ENCODE peak calls at places on chromosomes 2 and 18, in seven cellular contexts. Y is HepG2, P is K562, L is GM12878, D is HCT116, K is H1, Q is SK-N-SH. J is an unnamed sample.

GRCh38 chr2:191679818-191680600 is 2.1 kb downstream of the NABP1 start:
- DNase-seq in Y (no peak), L (no peak), K (no peak), D (peak; percentile 66), Q (no peak), P (no peak), J (peak; percentile 24)

GRCh38 chr2:180012523-180012922 is 5.4 kb upstream of the CWC22 start:
- DNase-seq in Y (peak; percentile 23), P (no peak), L (no peak), K (no peak), D (no peak), Q (no peak), J (no peak)

GRCh38 chr18:25047983-25048382 is 304.0 kb downstream of the ZNF521 start:
- DNase-seq in Y (no peak), D (no peak), P (no peak), Q (no peak), L (no peak), K (peak; percentile 61), J (no peak)

GRCh38 chr2:98026927-98027522 is 31.3 kb upstream of the TMEM131 start:
- DNase-seq in L (peak; percentile 98), K (no peak), Q (no peak), D (no peak), Y (no peak), P (no peak), J (no peak)

GRCh38 chr18:10432781-10433180 is 21.7 kb upstream of the APCDD1 start:
- DNase-seq in D (no peak), Q (no peak), P (no peak), K (no peak), Y (no peak), L (no peak), J (no peak)

GRCh38 chr2:174117951-174118930 is 130.1 kb downstream of the OLA1 start:
- DNase-seq in Y (no peak), P (no peak), K (no peak), L (no peak), Q (no peak), D (peak; percentile 65), J (no peak)

GRCh38 chr18:48959551-48959920 is 8.8 kb upstream of the SMAD7 start:
- DNase-seq in Q (no peak), K (no peak), Y (no peak), P (no peak), D (no peak), L (no peak), J (no peak)

GRCh38 chr18:68441241-68441640 is 273.7 kb downstream of the TMX3 start:
- DNase-seq in L (no peak), Q (no peak), P (no peak), Y (no peak), D (no peak), K (no peak), J (no peak)

GRCh38 chr2:230913406-230913805 is 11.6 kb downstream of the GPR55 start:
- DNase-seq in P (peak; percentile 53), Q (peak; percentile 85), Y (peak; percentile 40), D (peak; percentile 15), K (no peak), L (no peak), J (no peak)

GRCh38 chr2:31674446-31674845 is 93.7 kb upstream of the SRD5A2 start:
- DNase-seq in D (no peak), P (no peak), L (no peak), Y (no peak), K (no peak), Q (no peak), J (no peak)

GRCh38 chr2:137952586-137953129 is 11.6 kb upstream of the HNMT start:
- DNase-seq in L (peak; percentile 43), Q (no peak), P (no peak), K (no peak), D (no peak), Y (no peak), J (peak; percentile 53)

GRCh38 chr2:130829020-130829419 is 7.7 kb upstream of the ARHGEF4 start:
- DNase-seq in L (no peak), Q (no peak), Y (no peak), K (no peak), P (no peak), D (peak; percentile 43), J (no peak)

GRCh38 chr2:117339980-117340379 is 474.5 kb upstream of the DDX18 start:
- DNase-seq in P (no peak), Y (no peak), D (no peak), Q (no peak), L (no peak), K (no peak), J (no peak)

GRCh38 chr18:73201940-73202339 is 334.2 kb upstream of the NETO1 start:
- DNase-seq in L (no peak), Q (no peak), K (no peak), Y (no peak), P (no peak), D (no peak), J (no peak)

GRCh38 chr2:239625913-239626734 is 225.3 kb upstream of the HDAC4 start:
- DNase-seq in P (no peak), K (no peak), L (no peak), Q (no peak), Y (no peak), D (no peak), J (no peak)

GRCh38 chr2:134718095-134718955 is 475 bp downstream of the TMEM163 start:
- DNase-seq in D (no peak), Q (peak; percentile 79), K (no peak), P (no peak), L (no peak), Y (no peak), J (peak; percentile 11)

GRCh38 chr2:236217926-236218325 is 46.3 kb downstream of the ASB18 start:
- DNase-seq in K (no peak), D (no peak), P (no peak), Q (peak; percentile 52), Y (no peak), L (no peak), J (no peak)

GRCh38 chr18:11649839-11650238 is 39.2 kb upstream of the GNAL start:
- DNase-seq in D (no peak), P (no peak), Y (no peak), K (no peak), L (no peak), Q (no peak), J (no peak)

GRCh38 chr2:40315684-40316083 is 136.2 kb downstream of the SLC8A1 start:
- DNase-seq in P (no peak), K (no peak), L (no peak), Y (no peak), Q (no peak), D (no peak), J (no peak)

GRCh38 chr2:30527411-30527810 is 80.4 kb downstream of the LCLAT1 start:
- DNase-seq in K (no peak), P (no peak), Q (no peak), Y (no peak), L (no peak), D (no peak), J (no peak)

GRCh38 chr2:30527859-30528258 is 80.8 kb downstream of the LCLAT1 start:
- DNase-seq in P (no peak), Y (no peak), D (no peak), Q (no peak), K (no peak), L (no peak), J (peak; percentile 15)

GRCh38 chr2:30519796-30520195 is 72.8 kb downstream of the LCLAT1 start:
- DNase-seq in Q (no peak), Y (no peak), P (no peak), D (no peak), K (no peak), L (no peak), J (no peak)

GRCh38 chr2:30522421-30522820 is 75.4 kb downstream of the LCLAT1 start:
- DNase-seq in K (no peak), Y (no peak), L (no peak), P (no peak), Q (no peak), D (no peak), J (no peak)
- TF ChIP-seq JUND in K (no peak), Y (no peak), L (no peak), P (no peak), Q (no peak), D (no peak), J (no peak)

GRCh38 chr2:52501715-52502475 is 1265.7 kb upstream of the CHAC2 start:
- DNase-seq in P (no peak), Q (no peak), D (no peak), Y (no peak), L (no peak), K (no peak), J (no peak)
- TF ChIP-seq JUND in P (no peak), Q (no peak), D (no peak), Y (no peak), L (no peak), K (no peak), J (no peak)

GRCh38 chr2:217918220-217919024 is 84.4 kb downstream of the TNS1 start:
- DNase-seq in Q (peak; percentile 72), D (no peak), L (no peak), K (no peak), Y (peak; percentile 31), P (peak; percentile 39), J (no peak)
- TF ChIP-seq JUND in Q (no peak), D (no peak), L (no peak), K (no peak), Y (no peak), P (no peak), J (no peak)

GRCh38 chr18:76610012-76610411 is 115.0 kb upstream of the ZNF516 start:
- DNase-seq in D (no peak), Q (no peak), K (no peak), Y (no peak), P (no peak), L (no peak), J (no peak)

GRCh38 chr18:76613721-76614120 is 118.7 kb upstream of the ZNF516 start:
- DNase-seq in P (no peak), K (no peak), L (no peak), Y (no peak), D (no peak), Q (no peak), J (no peak)

GRCh38 chr18:76615065-76615733 is 120.2 kb upstream of the ZNF516 start:
- DNase-seq in D (no peak), Q (no peak), K (no peak), P (no peak), Y (no peak), L (no peak), J (no peak)

GRCh38 chr18:76613058-76613457 is 118.0 kb upstream of the ZNF516 start:
- DNase-seq in D (no peak), Y (no peak), K (no peak), Q (no peak), L (no peak), P (no peak), J (no peak)

GRCh38 chr18:76610933-76611749 is 116.1 kb upstream of the ZNF516 start:
- DNase-seq in Q (peak; percentile 64), Y (no peak), K (no peak), P (no peak), L (no peak), D (no peak), J (no peak)
- TF ChIP-seq JUND in Q (no peak), Y (no peak), K (no peak), P (no peak), L (no peak), D (no peak), J (no peak)

J was measured in T47D.